ENCODE peak calls at places on chromosomes 11 and 22, in seven cellular contexts. Y is heart left ventricle, D is A549, H is endodermal cell, L is lung, U is mammary epithelial cell, G is spleen. K is an unnamed sample.

GRCh38 chr11:70587095-70587389 is 188.7 kb downstream of the CTTN start:
- DNase-seq in Y (no peak), D (no peak), H (no peak), L (no peak), U (peak), G (peak), K (no peak)

GRCh38 chr11:8604078-8604723 is 10.2 kb upstream of the STK33 start:
- DNase-seq in Y (no peak), D (peak), H (peak), L (peak), U (peak), G (no peak), K (no peak)

GRCh38 chr11:36997656-36998055 is 399.6 kb upstream of the RAG2 start:
- DNase-seq in Y (no peak), D (no peak), H (no peak), L (no peak), U (no peak), G (no peak), K (no peak)

GRCh38 chr11:33778682-33779081 is 4.4 kb upstream of the FBXO3 start:
- DNase-seq in Y (no peak), D (no peak), H (peak), L (no peak), U (no peak), G (no peak), K (no peak)

GRCh38 chr22:36732609-36733008 is 29.1 kb upstream of the CACNG2 start:
- DNase-seq in Y (no peak), D (no peak), H (peak), L (no peak), U (no peak), G (no peak), K (no peak)

GRCh38 chr11:38448284-38448683 is 1850.2 kb upstream of the RAG2 start:
- DNase-seq in Y (no peak), D (no peak), H (no peak), L (no peak), U (no peak), G (no peak), K (peak)

GRCh38 chr11:46513934-46514342 is 79.9 kb downstream of the AMBRA1 start:
- DNase-seq in Y (peak), D (no peak), H (no peak), L (no peak), U (peak), G (no peak), K (peak)

GRCh38 chr11:28303477-28304191 is 195.4 kb downstream of the METTL15 start:
- DNase-seq in Y (no peak), D (no peak), H (no peak), L (no peak), U (no peak), G (no peak), K (no peak)

GRCh38 chr11:64713031-64713780 is 9.8 kb downstream of the NRXN2 start:
- DNase-seq in Y (no peak), D (no peak), H (peak), L (no peak), U (peak), G (no peak), K (no peak)

GRCh38 chr11:6096417-6096816 is 11.1 kb upstream of the OR56B4 start:
- DNase-seq in Y (no peak), D (no peak), H (no peak), L (no peak), U (no peak), G (no peak), K (peak)

GRCh38 chr11:8099291-8099899 is 18.4 kb downstream of the TUB start:
- DNase-seq in Y (peak), D (peak), H (peak), L (peak), U (peak), G (peak), K (peak)

GRCh38 chr11:128195756-128196155 is 391.6 kb downstream of the ETS1 start:
- DNase-seq in Y (no peak), D (no peak), H (no peak), L (no peak), U (no peak), G (no peak), K (no peak)

GRCh38 chr22:48145738-48146137 is 1383.3 kb downstream of the TBC1D22A start:
- DNase-seq in Y (no peak), D (no peak), H (no peak), L (no peak), U (no peak), G (no peak), K (no peak)

GRCh38 chr11:78938036-78938435 is 363.4 kb upstream of the NARS2 start:
- DNase-seq in Y (no peak), D (no peak), H (no peak), L (no peak), U (no peak), G (no peak), K (no peak)

GRCh38 chr11:123366924-123367323 is 63.1 kb upstream of the GRAMD1B start:
- DNase-seq in Y (no peak), D (no peak), H (no peak), L (no peak), U (no peak), G (no peak), K (no peak)

GRCh38 chr11:8261921-8262551 is 1.6 kb downstream of the LMO1 start:
- DNase-seq in Y (no peak), D (no peak), H (peak), L (no peak), U (no peak), G (peak), K (no peak)

GRCh38 chr11:87265132-87265531 is 227.4 kb downstream of the TMEM135 start:
- DNase-seq in Y (no peak), D (no peak), H (no peak), L (no peak), U (peak), G (no peak), K (no peak)

GRCh38 chr11:3167143-3168119 is 2.3 kb upstream of the OSBPL5 start:
- DNase-seq in Y (no peak), D (no peak), H (no peak), L (no peak), U (no peak), G (peak), K (no peak)

GRCh38 chr11:83046626-83047172 is 25.0 kb downstream of the RAB30 start:
- DNase-seq in Y (no peak), D (no peak), H (no peak), L (no peak), U (no peak), G (no peak), K (no peak)

GRCh38 chr22:46990937-46991520 is 228.6 kb downstream of the TBC1D22A start:
- DNase-seq in Y (no peak), D (no peak), H (no peak), L (no peak), U (no peak), G (no peak), K (no peak)

GRCh38 chr22:38681784-38682335 is at the start of gene TOMM22:
- DNase-seq in Y (peak), D (peak), H (peak), L (peak), U (peak), G (peak), K (peak)

GRCh38 chr22:26364066-26365015 is 64.7 kb upstream of the ASPHD2 start:
- DNase-seq in Y (peak), D (peak), H (peak), L (peak), U (peak), G (no peak), K (peak)

GRCh38 chr11:119319136-119319701 is 2.3 kb upstream of the MCAM start:
- DNase-seq in Y (peak), D (no peak), H (no peak), L (peak), U (no peak), G (no peak), K (no peak)

GRCh38 chr11:119263352-119263940 is 53.5 kb downstream of the MCAM start:
- DNase-seq in Y (no peak), D (no peak), H (no peak), L (no peak), U (no peak), G (no peak), K (no peak)

GRCh38 chr11:67355023-67355793 is 1.9 kb upstream of the POLD4 start:
- DNase-seq in Y (no peak), D (peak), H (no peak), L (no peak), U (no peak), G (peak), K (no peak)

GRCh38 chr11:8025816-8026215 is 38.7 kb downstream of the EIF3F start:
- DNase-seq in Y (no peak), D (no peak), H (no peak), L (no peak), U (peak), G (no peak), K (no peak)

GRCh38 chr11:18016789-18017188 is 3.9 kb upstream of the SERGEF start:
- DNase-seq in Y (no peak), D (no peak), H (no peak), L (no peak), U (no peak), G (no peak), K (no peak)

GRCh38 chr22:37425800-37426531 is 1.3 kb downstream of the ELFN2 start:
- DNase-seq in Y (no peak), D (no peak), H (peak), L (no peak), U (peak), G (no peak), K (no peak)

GRCh38 chr11:111373590-111373989 is 5.5 kb downstream of the POU2AF1 start:
- DNase-seq in Y (no peak), D (no peak), H (no peak), L (no peak), U (no peak), G (no peak), K (no peak)

GRCh38 chr22:44472583-44472982 is 25.4 kb downstream of the RTL6 start:
- DNase-seq in Y (no peak), D (no peak), H (no peak), L (no peak), U (no peak), G (no peak), K (no peak)

GRCh38 chr22:19109198-19110063 is 12.8 kb downstream of the DGCR2 start:
- DNase-seq in Y (no peak), D (no peak), H (no peak), L (peak), U (peak), G (no peak), K (no peak)

GRCh38 chr22:35542157-35542971 is 1.7 kb downstream of the RASD2 start:
- DNase-seq in Y (no peak), D (no peak), H (peak), L (no peak), U (no peak), G (no peak), K (no peak)

GRCh38 chr22:35542972-35543516 is 2.4 kb downstream of the RASD2 start:
- DNase-seq in Y (no peak), D (no peak), H (no peak), L (no peak), U (no peak), G (no peak), K (no peak)

GRCh38 chr22:35544189-35544588 is 3.6 kb downstream of the RASD2 start:
- DNase-seq in Y (no peak), D (no peak), H (no peak), L (no peak), U (no peak), G (no peak), K (no peak)

GRCh38 chr22:35544810-35545209 is 4.2 kb downstream of the RASD2 start:
- DNase-seq in Y (no peak), D (no peak), H (no peak), L (no peak), U (no peak), G (no peak), K (no peak)

DNA sequence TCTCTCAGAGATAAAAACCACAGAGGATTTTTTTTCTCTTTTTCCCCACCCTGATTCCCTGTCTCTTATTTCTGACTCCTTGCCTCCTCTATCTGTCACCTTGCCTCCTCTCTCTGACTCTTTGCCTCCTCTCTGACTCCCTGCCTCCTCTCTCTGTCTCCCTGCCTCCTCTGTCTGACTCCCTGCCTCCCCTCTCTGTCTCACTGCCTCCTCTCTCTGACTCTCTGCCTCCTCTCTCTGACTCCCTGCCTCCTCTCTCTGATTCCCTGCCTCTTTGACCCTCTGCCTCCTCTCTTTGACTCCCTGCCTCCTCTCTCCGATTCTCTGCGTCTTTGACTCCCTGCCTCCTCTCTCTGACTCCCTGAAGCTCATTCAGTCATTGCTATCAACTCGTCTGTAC is 3.1 kb downstream of the RASD2 start:
- DNase-seq in Y (no peak), D (no peak), H (no peak), L (no peak), U (no peak), G (no peak), K (no peak)
- H3K27ac ChIP-seq in Y (no peak), D (no peak), H (no peak), L (no peak), U (no peak), G (no peak), K (no peak)

GRCh38 chr11:13337986-13338436 is 60.4 kb downstream of the BMAL1 start:
- DNase-seq in Y (no peak), D (peak), H (no peak), L (no peak), U (no peak), G (no peak), K (no peak)
- H3K4me3 ChIP-seq in Y (peak), D (peak), H (no peak), L (no peak), U (peak), G (no peak), K (peak)

GRCh38 chr22:20421507-20421874 is 16.1 kb downstream of the SCARF2 start:
- DNase-seq in Y (no peak), D (no peak), H (no peak), L (no peak), U (no peak), G (no peak), K (no peak)

GRCh38 chr22:20424553-20424936 is 13.1 kb downstream of the SCARF2 start:
- DNase-seq in Y (no peak), D (no peak), H (no peak), L (no peak), U (no peak), G (no peak), K (no peak)

GRCh38 chr22:20423636-20424511 is 13.8 kb downstream of the SCARF2 start:
- DNase-seq in Y (no peak), D (no peak), H (no peak), L (no peak), U (no peak), G (peak), K (no peak)

GRCh38 chr22:20422271-20422958 is 15.2 kb downstream of the SCARF2 start:
- DNase-seq in Y (no peak), D (no peak), H (no peak), L (no peak), U (no peak), G (peak), K (no peak)

DNA sequence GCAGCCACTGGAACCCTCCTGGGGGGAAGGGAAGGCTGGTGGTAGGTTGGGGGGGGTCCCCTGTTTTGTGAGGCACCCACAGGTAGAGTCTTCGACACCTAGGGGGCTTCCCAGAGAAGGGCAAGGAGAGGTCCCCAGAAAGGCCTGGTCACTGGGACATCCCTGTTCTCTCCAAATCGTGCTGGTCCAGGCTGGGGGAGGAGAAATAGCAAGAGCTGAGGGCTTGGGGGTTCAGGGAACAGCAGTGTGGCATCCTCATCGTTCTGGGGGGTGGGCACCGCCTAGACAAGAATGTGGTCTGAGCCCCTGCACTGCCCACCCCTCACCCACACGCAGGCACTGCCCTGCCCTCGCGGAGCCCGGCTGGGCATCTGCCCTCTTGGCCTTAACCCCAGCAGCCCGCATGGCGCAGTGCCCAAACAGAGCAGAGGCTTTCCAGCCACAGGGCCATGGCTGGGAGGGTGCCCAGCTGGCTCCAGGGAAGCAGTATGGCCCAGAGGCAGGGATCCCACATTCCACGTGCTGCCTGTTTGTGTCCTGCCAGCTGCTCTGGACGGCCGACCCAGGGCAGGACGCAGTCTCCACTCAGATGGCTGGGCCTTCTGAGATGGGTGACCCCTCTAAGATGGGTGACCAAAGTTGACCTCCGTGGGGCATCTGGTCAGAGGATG is 14.5 kb downstream of the SCARF2 start:
- DNase-seq in Y (peak), D (no peak), H (no peak), L (no peak), U (no peak), G (peak), K (peak)
- H3K27ac ChIP-seq in Y (no peak), D (no peak), H (peak), L (peak), U (no peak), G (no peak), K (peak)

DNA sequence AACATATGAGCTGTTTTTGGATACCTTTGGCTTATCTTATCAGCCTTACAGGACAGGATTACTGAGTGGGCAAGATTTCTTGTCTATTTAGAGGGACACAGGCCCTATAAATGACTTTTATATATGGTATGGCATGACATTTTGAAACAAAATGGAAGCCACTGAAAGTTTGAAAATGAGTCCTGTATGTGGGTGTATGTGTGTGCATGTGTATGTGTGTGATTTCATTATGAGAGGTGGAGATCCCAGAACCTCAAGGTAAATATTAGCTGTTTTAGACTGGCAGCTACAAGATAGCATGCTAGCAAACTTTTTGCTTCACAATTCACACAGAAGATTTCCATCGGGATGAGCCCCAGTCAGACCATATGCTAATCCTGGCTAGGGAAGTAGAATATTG is 970.5 kb upstream of the CCDC90B start:
- DNase-seq in Y (no peak), D (no peak), H (no peak), L (no peak), U (no peak), G (no peak), K (no peak)
- H3K4me3 ChIP-seq in Y (no peak), D (no peak), H (no peak), L (no peak), U (no peak), G (no peak), K (no peak)

GRCh38 chr11:10744206-10744605 is 6.8 kb upstream of the CTR9 start:
- DNase-seq in Y (no peak), D (no peak), H (no peak), L (no peak), U (no peak), G (no peak), K (no peak)

GRCh38 chr11:10746871-10747270 is 4.2 kb upstream of the CTR9 start:
- DNase-seq in Y (no peak), D (no peak), H (no peak), L (no peak), U (no peak), G (no peak), K (no peak)

GRCh38 chr11:10747733-10748132 is 3.3 kb upstream of the CTR9 start:
- DNase-seq in Y (no peak), D (no peak), H (no peak), L (no peak), U (no peak), G (no peak), K (no peak)

GRCh38 chr11:10743354-10744035 is 7.6 kb upstream of the CTR9 start:
- DNase-seq in Y (no peak), D (no peak), H (no peak), L (no peak), U (no peak), G (peak), K (no peak)

GRCh38 chr11:10742460-10743208 is 8.4 kb upstream of the CTR9 start:
- DNase-seq in Y (no peak), D (no peak), H (no peak), L (no peak), U (peak), G (no peak), K (no peak)
- H3K27ac ChIP-seq in Y (no peak), D (no peak), H (no peak), L (no peak), U (no peak), G (peak), K (no peak)

GRCh38 chr11:23211221-23211620 is 350.9 kb upstream of the CCDC179 start:
- DNase-seq in Y (no peak), D (no peak), H (no peak), L (no peak), U (peak), G (no peak), K (no peak)

GRCh38 chr11:23206736-23207336 is 346.6 kb upstream of the CCDC179 start:
- DNase-seq in Y (no peak), D (no peak), H (no peak), L (no peak), U (peak), G (no peak), K (no peak)

GRCh38 chr11:23201936-23202522 is 341.8 kb upstream of the CCDC179 start:
- DNase-seq in Y (no peak), D (no peak), H (no peak), L (no peak), U (no peak), G (peak), K (no peak)

DNA sequence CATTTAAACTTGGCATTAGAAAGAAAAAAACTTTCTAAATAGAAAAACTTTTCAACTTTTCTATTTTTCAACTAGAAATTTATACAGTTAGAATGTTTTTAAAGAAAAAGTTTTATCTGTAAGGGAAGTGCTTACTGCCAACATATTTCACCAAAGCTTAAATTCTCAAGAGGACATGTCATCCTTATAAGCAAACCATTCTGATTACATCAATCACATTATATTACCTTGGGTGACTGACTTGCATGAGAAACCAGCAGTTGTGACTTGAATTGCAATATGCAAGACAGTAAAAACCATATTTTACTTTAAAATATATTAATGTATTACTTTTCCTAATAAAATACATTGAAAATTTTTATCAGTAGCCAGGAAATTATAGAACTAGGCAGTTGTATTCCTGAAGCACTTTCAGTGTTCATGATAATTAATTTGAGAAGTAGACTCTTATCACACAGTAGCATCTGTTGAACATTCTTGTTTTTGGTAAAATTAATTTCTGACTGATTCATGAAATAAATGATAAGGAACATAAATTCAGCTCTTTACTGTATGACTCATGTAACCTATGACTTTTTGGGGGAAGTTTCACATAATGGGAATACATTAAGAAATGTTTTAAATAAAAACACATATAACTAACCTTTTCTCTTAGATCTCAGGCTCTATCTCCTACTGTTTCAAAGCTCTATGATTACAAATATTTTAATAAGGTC is 345.0 kb upstream of the CCDC179 start:
- DNase-seq in Y (no peak), D (no peak), H (no peak), L (no peak), U (peak), G (no peak), K (no peak)
- H3K4me3 ChIP-seq in Y (no peak), D (no peak), H (no peak), L (no peak), U (no peak), G (no peak), K (no peak)

GRCh38 chr11:45157247-45158209 is 11.1 kb downstream of the PRDM11 start:
- DNase-seq in Y (no peak), D (no peak), H (no peak), L (no peak), U (no peak), G (peak), K (no peak)
- H3K27ac ChIP-seq in Y (peak), D (no peak), H (peak), L (peak), U (no peak), G (no peak), K (peak)

GRCh38 chr11:115548878-115549528 is 44.8 kb upstream of the CADM1 start:
- DNase-seq in Y (no peak), D (peak), H (peak), L (no peak), U (no peak), G (no peak), K (no peak)
- H3K4me3 ChIP-seq in Y (no peak), D (peak), H (peak), L (no peak), U (no peak), G (no peak), K (no peak)